ENCODE peak calls at places on chromosomes 4 and X, in ten cellular contexts. M, R, Y, U, V, G, A, T, S and D are unnamed samples.

GRCh38 chrX:14528629-14529287 is 578 bp upstream of the GLRA2 start:
- DNase-seq in M (peak; percentile 50), R (peak; percentile 19), Y (peak; percentile 77), U (peak; percentile 45), V (peak; percentile 87), G (peak; percentile 35), A (peak; percentile 60), T (peak; percentile 41), S (peak; percentile 71), D (peak; percentile 45)

GRCh38 chrX:116379854-116380253 is 56.6 kb upstream of the SLC6A14 start:
- DNase-seq in M (no peak), R (peak; percentile 89), Y (no peak), U (no peak), V (no peak), G (no peak), A (no peak), T (no peak), S (no peak), D (peak; percentile 12)

GRCh38 chr4:125728568-125728967 is 413.8 kb downstream of the FAT4 start:
- DNase-seq in M (no peak), R (peak; percentile 96), Y (no peak), U (peak; percentile 80), V (no peak), G (no peak), A (no peak), T (no peak), S (peak; percentile 34), D (no peak)

GRCh38 chr4:6540879-6541278 is 34.1 kb upstream of the MAN2B2 start:
- DNase-seq in M (no peak), R (no peak), Y (no peak), U (no peak), V (no peak), G (no peak), A (no peak), T (no peak), S (no peak), D (no peak)

GRCh38 chr4:179467890-179468289 is 2025.7 kb upstream of the AGA start:
- DNase-seq in M (no peak), R (no peak), Y (no peak), U (no peak), V (no peak), G (no peak), A (no peak), T (no peak), S (no peak), D (no peak)

GRCh38 chrX:153908219-153908875 is 3.9 kb downstream of the AVPR2 start:
- DNase-seq in M (no peak), R (no peak), Y (no peak), U (no peak), V (no peak), G (no peak), A (no peak), T (no peak), S (no peak), D (no peak)

GRCh38 chr4:84814100-84814750 is 152.3 kb downstream of the WDFY3 start:
- DNase-seq in M (peak; percentile 44), R (peak; percentile 86), Y (no peak), U (peak; percentile 66), V (no peak), G (peak; percentile 29), A (no peak), T (no peak), S (no peak), D (peak; percentile 24)

GRCh38 chr4:75101906-75102888 is 169.3 kb downstream of the PARM1 start:
- DNase-seq in M (no peak), R (no peak), Y (no peak), U (no peak), V (no peak), G (no peak), A (no peak), T (no peak), S (no peak), D (no peak)

GRCh38 chr4:74230902-74231499 is 73.1 kb downstream of the MTHFD2L start:
- DNase-seq in M (no peak), R (peak; percentile 80), Y (no peak), U (peak; percentile 81), V (peak; percentile 84), G (no peak), A (no peak), T (no peak), S (no peak), D (no peak)

GRCh38 chr4:89336818-89337395 is 29.3 kb upstream of the GPRIN3 start:
- DNase-seq in M (no peak), R (no peak), Y (no peak), U (no peak), V (no peak), G (no peak), A (no peak), T (no peak), S (no peak), D (no peak)

GRCh38 chr4:182062458-182062857 is 180.7 kb upstream of the TENM3 start:
- DNase-seq in M (no peak), R (no peak), Y (no peak), U (no peak), V (no peak), G (no peak), A (no peak), T (no peak), S (no peak), D (no peak)

GRCh38 chr4:24488399-24489164 is 95.8 kb downstream of the DHX15 start:
- DNase-seq in M (peak; percentile 61), R (peak; percentile 74), Y (peak; percentile 87), U (no peak), V (peak; percentile 82), G (peak; percentile 87), A (peak; percentile 79), T (peak; percentile 44), S (peak; percentile 81), D (peak; percentile 81)

GRCh38 chrX:132092439-132093065 is 35.3 kb downstream of the FRMD7 start:
- DNase-seq in M (peak; percentile 47), R (peak; percentile 74), Y (peak; percentile 62), U (peak; percentile 20), V (peak; percentile 52), G (peak; percentile 35), A (peak; percentile 41), T (peak; percentile 68), S (peak; percentile 78), D (peak; percentile 64)

GRCh38 chrX:41603591-41603990 is 85.2 kb upstream of the GPR34 start:
- DNase-seq in M (no peak), R (no peak), Y (no peak), U (no peak), V (no peak), G (no peak), A (no peak), T (no peak), S (no peak), D (no peak)

GRCh38 chrX:41350150-41350975 is 16.4 kb downstream of the DDX3X start:
- DNase-seq in M (no peak), R (peak; percentile 55), Y (no peak), U (no peak), V (no peak), G (no peak), A (no peak), T (no peak), S (no peak), D (no peak)

GRCh38 chr4:71338846-71339593 is at the start of gene SLC4A4:
- DNase-seq in M (no peak), R (peak; percentile 20), Y (no peak), U (peak; percentile 19), V (no peak), G (no peak), A (no peak), T (no peak), S (no peak), D (no peak)